ENCODE peak calls at places on chromosomes 4 and X, in four cellular contexts. V, J, P and W are unnamed samples.
A peak's percentile ranks its signal among the peaks of the same experiment; 100 is the strongest.

GRCh38 chr4:125041372-125041930 is 273.3 kb upstream of the FAT4 start:
- DNase-seq in V (no peak), J (peak; percentile 8), P (no peak), W (no peak)

GRCh38 chr4:95129036-95129435 is 371.3 kb downstream of the BMPR1B start:
- DNase-seq in V (no peak), J (no peak), P (peak; percentile 62), W (no peak)

GRCh38 chrX:7061429-7061828 is 86.1 kb upstream of the STS start:
- DNase-seq in V (no peak), J (no peak), P (no peak), W (no peak)

GRCh38 chrX:107935200-107935599 is 47.0 kb downstream of the TEX13B start:
- DNase-seq in V (no peak), J (peak; percentile 10), P (peak; percentile 61), W (peak; percentile 8)

GRCh38 chr4:147732516-147733193 is 767 bp downstream of the ARHGAP10 start:
- DNase-seq in V (peak; percentile 32), J (peak; percentile 52), P (peak; percentile 42), W (peak; percentile 70)

GRCh38 chr4:151719045-151719743 is 41.6 kb downstream of the GATB start:
- DNase-seq in V (no peak), J (no peak), P (no peak), W (no peak)

GRCh38 chr4:128528793-128529553 is 241.4 kb upstream of the PGRMC2 start:
- DNase-seq in V (no peak), J (peak; percentile 99), P (peak; percentile 100), W (peak; percentile 95)

GRCh38 chr4:56783986-56784385 is 37.5 kb downstream of the SPINK2 start:
- DNase-seq in V (no peak), J (no peak), P (no peak), W (peak; percentile 77)

GRCh38 chr4:4854649-4855292 is 4.7 kb upstream of the MSX1 start:
- DNase-seq in V (no peak), J (no peak), P (no peak), W (no peak)

GRCh38 chr4:124713213-124713592 is 671 bp upstream of the ANKRD50 start:
- DNase-seq in V (peak; percentile 30), J (peak; percentile 81), P (peak; percentile 83), W (peak; percentile 91)

GRCh38 chr4:138938371-138938699 is 77.2 kb upstream of the NOCT start:
- DNase-seq in V (peak; percentile 26), J (peak; percentile 55), P (peak; percentile 64), W (peak; percentile 51)